ENCODE peak calls at places on chromosomes 4 and X, in seven cellular contexts. U, M, J, C, B, S and H are unnamed samples. For H3K27me3, the result is how much of the 10 kb centered on the place peaks cover.

GRCh38 chrX:104419211-104419610 is 146.8 kb upstream of the IL1RAPL2 start:
- DNase-seq in J (no peak), M (no peak), C (no peak), U (no peak), B (no peak), S (no peak), H (no peak)

GRCh38 chr4:118206627-118207026 is 146.2 kb downstream of the PRSS12 start:
- DNase-seq in M (no peak), B (peak), J (no peak), S (no peak), U (no peak), C (no peak), H (no peak)

GRCh38 chr4:673349-674091 is 556 bp downstream of the ATP5ME start:
- DNase-seq in J (no peak), B (no peak), M (no peak), U (no peak), C (no peak), S (no peak), H (no peak)

GRCh38 chr4:156137971-156138581 is 184.4 kb upstream of the CTSO start:
- DNase-seq in S (no peak), B (no peak), M (peak), U (peak), J (no peak), C (no peak), H (no peak)

GRCh38 chr4:187633245-187633644 is 362.3 kb upstream of the ZFP42 start:
- DNase-seq in C (no peak), B (no peak), S (no peak), U (no peak), M (no peak), J (no peak), H (no peak)

GRCh38 chrX:9342581-9343051 is 122.2 kb upstream of the TBL1X start:
- DNase-seq in U (peak), B (peak), M (peak), S (no peak), J (peak), C (peak), H (peak)

GRCh38 chrX:37349131-37350033 is at the start of gene PRRG1:
- DNase-seq in U (peak), C (peak), B (peak), M (peak), S (no peak), J (no peak), H (no peak)

GRCh38 chr4:22345678-22346077 is 170.2 kb downstream of the ADGRA3 start:
- DNase-seq in U (no peak), B (no peak), J (no peak), M (peak), S (no peak), C (no peak), H (no peak)

GRCh38 chr4:137425281-137425680 is 107.0 kb downstream of the PCDH18 start:
- DNase-seq in U (no peak), J (no peak), S (no peak), B (no peak), C (no peak), M (no peak), H (no peak)

GRCh38 chrX:16462912-16463311 is 187.0 kb upstream of the S100G start:
- DNase-seq in S (no peak), J (no peak), M (no peak), C (no peak), B (peak), U (no peak), H (no peak)

GRCh38 chr4:3206439-3207100 is 42.4 kb upstream of the MSANTD1 start:
- DNase-seq in M (no peak), B (no peak), C (no peak), U (no peak), S (no peak), J (no peak), H (no peak)

GRCh38 chr4:83282049-83282535 is 2.5 kb downstream of the COQ2 start:
- DNase-seq in U (peak), M (peak), S (no peak), C (peak), B (peak), J (peak), H (no peak)

GRCh38 chrX:33082371-33082770 is 129.0 kb downstream of the DMD start:
- DNase-seq in U (no peak), J (no peak), B (no peak), M (no peak), C (no peak), S (no peak), H (no peak)
- H3K27me3 ChIP-seq in U (under half), J (under half), B (under half), M (under half), C (under half), S (under half), H (under half)

DNA sequence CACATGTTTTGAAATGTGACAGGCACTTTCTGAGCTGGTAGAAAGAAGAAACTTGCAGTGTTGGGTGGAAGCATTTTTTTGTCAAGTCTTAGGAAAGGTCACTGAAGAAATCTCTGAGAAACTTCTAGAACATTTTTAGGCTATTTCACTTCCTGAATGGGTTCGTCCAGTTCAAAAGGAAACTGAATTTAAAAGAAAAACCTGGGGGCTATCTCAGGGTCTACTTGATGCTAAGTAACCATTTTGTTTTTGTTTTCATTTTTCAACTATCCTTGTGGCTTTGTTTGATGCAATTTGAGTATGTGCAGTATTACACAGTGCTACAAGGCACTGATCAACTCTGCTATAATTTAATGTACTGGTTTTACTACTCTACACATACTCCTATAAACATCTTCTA is 34.0 kb upstream of the AMOT start:
- DNase-seq in B (no peak), U (no peak), C (no peak), J (no peak), S (no peak), M (no peak), H (no peak)
- H3K27me3 ChIP-seq in B (under half), U (under half), C (under half), J (under half), S (under half), M (under half), H (under half)

DNA sequence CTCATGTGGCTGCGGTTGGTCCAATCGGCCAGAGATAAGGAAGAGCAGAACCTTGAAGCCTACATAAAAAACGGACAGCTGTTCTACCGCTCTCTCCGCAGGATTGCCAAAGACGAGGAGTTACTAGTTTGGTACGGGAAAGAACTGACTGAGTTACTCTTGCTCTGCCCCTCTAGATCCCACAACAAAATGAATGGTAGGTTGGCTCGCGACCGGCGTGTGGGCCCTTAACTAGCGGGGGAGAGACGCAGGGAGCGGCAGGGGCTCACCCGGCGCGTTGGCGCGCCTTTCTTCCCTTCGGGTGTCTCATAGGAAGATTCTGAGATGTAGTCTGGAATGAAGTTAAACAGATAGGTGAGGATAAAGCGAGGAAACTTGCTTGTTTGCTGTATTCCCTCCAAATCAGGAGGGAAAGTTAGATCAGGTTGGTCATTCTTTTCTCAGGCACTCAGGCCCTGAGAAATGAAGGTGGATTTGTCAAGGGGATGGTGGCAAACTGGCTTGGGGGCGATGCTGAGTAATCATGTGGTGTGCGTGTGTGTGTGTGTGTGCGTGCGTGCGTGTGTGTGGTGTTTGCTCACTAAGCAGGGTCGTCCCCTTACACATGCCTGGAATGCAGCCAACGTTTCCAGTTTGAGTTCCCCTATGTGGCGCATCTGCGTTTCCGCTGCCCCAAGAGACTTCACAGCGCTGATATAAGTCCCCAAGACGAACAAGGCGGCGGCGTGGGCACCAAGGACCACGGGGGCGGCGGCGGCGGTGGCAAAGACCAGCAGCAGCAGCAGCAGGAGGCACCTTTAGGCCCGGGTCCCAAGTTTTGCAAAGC is 4.2 kb downstream of the PRDM8 start:
- DNase-seq in M (peak), J (peak), C (no peak), U (no peak), S (no peak), B (peak), H (peak)
- H3K27me3 ChIP-seq in M (under half), J (under half), C (under half), U (half or more), S (under half), B (under half), H (under half)

GRCh38 chr4:13525606-13526281 is 18.6 kb downstream of the NKX3-2 start:
- DNase-seq in U (no peak), B (no peak), C (no peak), M (no peak), S (no peak), J (no peak), H (no peak)
- H3K27me3 ChIP-seq in U (half or more), B (half or more), C (under half), M (under half), S (under half), J (half or more), H (under half)